ENCODE peak calls at places on chromosomes 16 and 17, in four cellular contexts. P is astrocyte of the spinal cord, O is T-helper 1 cell, B is NCI-H1694 treated with DMSO at 0.1 percent for 48 hours. I is an unnamed sample.

GRCh38 chr17:80092959-80093358 is 8.4 kb upstream of the GAA start:
- DNase-seq in P (no peak), B (no peak), O (no peak), I (peak; percentile 23)

GRCh38 chr16:87542531-87543102 is 49.8 kb upstream of the ZCCHC14 start:
- DNase-seq in O (no peak), P (no peak), B (no peak), I (no peak)

GRCh38 chr17:8079291-8080207 is 8.0 kb downstream of the ALOX12B start:
- DNase-seq in P (peak; percentile 34), O (peak; percentile 70), B (peak; percentile 83), I (no peak)

GRCh38 chr17:39782481-39782880 is 44.7 kb downstream of the GRB7 start:
- DNase-seq in B (no peak), O (no peak), P (no peak), I (peak; percentile 92)

GRCh38 chr16:54503011-54503410 is 216.4 kb upstream of the IRX3 start:
- DNase-seq in P (no peak), B (peak; percentile 38), O (no peak), I (no peak)

GRCh38 chr16:77336637-77337036 is 98.2 kb downstream of the ADAMTS18 start:
- DNase-seq in O (no peak), P (peak; percentile 18), B (no peak), I (no peak)

GRCh38 chr17:78023042-78023441 is 64.5 kb downstream of the TNRC6C start:
- DNase-seq in P (no peak), O (no peak), B (no peak), I (no peak)

GRCh38 chr17:74239169-74239568 is 25.8 kb downstream of the TTYH2 start:
- DNase-seq in B (no peak), O (no peak), P (no peak), I (no peak)

GRCh38 chr16:75203106-75203505 is 3.9 kb downstream of the CTRB2 start:
- DNase-seq in P (no peak), O (no peak), B (no peak), I (no peak)

GRCh38 chr16:74758801-74759200 is 15.8 kb downstream of the FA2H start:
- DNase-seq in P (no peak), B (no peak), O (no peak), I (no peak)

GRCh38 chr16:81645303-81645702 is 133.8 kb upstream of the PLCG2 start:
- DNase-seq in O (no peak), B (peak; percentile 81), P (peak; percentile 97), I (no peak)

GRCh38 chr17:56886288-56886721 is 27.5 kb downstream of the TRIM25 start:
- DNase-seq in O (no peak), B (no peak), P (no peak), I (no peak)

GRCh38 chr16:48538746-48539484 is 71.1 kb downstream of the N4BP1 start:
- DNase-seq in B (no peak), O (no peak), P (no peak), I (no peak)

GRCh38 chr16:20348365-20349185 is 3.9 kb downstream of the UMOD start:
- DNase-seq in O (no peak), B (no peak), P (no peak), I (no peak)

GRCh38 chr16:77332792-77333191 is 102.0 kb downstream of the ADAMTS18 start:
- DNase-seq in O (no peak), B (no peak), P (no peak), I (no peak)

GRCh38 chr16:85553436-85554113 is 59.5 kb upstream of the GSE1 start:
- DNase-seq in B (no peak), P (peak; percentile 43), O (no peak), I (peak; percentile 78)

GRCh38 chr16:12340151-12340733 is 363.7 kb downstream of the SNX29 start:
- DNase-seq in B (no peak), P (peak; percentile 75), O (peak; percentile 6), I (no peak)

GRCh38 chr17:79658811-79659207 is 48.0 kb upstream of the RBFOX3 start:
- DNase-seq in P (no peak), B (peak; percentile 61), O (no peak), I (no peak)

GRCh38 chr16:50229149-50229726 is 37.1 kb upstream of the ADCY7 start:
- DNase-seq in O (no peak), B (no peak), P (no peak), I (no peak)

GRCh38 chr17:46989637-46990431 is 10.8 kb upstream of the RPRML start:
- DNase-seq in O (no peak), P (no peak), B (no peak), I (no peak)

GRCh38 chr17:8857919-8858318 is 9.6 kb downstream of the PIK3R6 start:
- DNase-seq in B (no peak), P (peak; percentile 74), O (no peak), I (peak; percentile 32)

GRCh38 chr17:51947160-51947559 is 211.4 kb downstream of the CA10 start:
- DNase-seq in B (no peak), O (no peak), P (no peak), I (no peak)

GRCh38 chr16:29141586-29142324 is 156.9 kb downstream of the LAT start:
- DNase-seq in O (no peak), P (no peak), B (no peak), I (no peak)

GRCh38 chr16:88706965-88707871 is 915 bp downstream of the CTU2 start:
- DNase-seq in P (no peak), O (no peak), B (no peak), I (no peak)

GRCh38 chr17:81933178-81933699 is 3.9 kb downstream of the PYCR1 start:
- DNase-seq in O (no peak), B (no peak), P (no peak), I (no peak)

GRCh38 chr17:8555062-8555461 is 75.5 kb downstream of the MYH10 start:
- DNase-seq in B (no peak), P (no peak), O (no peak), I (no peak)

GRCh38 chr17:15027853-15028252 is 237.3 kb downstream of the PMP22 start:
- DNase-seq in O (no peak), B (no peak), P (no peak), I (no peak)

GRCh38 chr17:71118039-71118438 is 948.7 kb downstream of the KCNJ2 start:
- DNase-seq in B (no peak), O (no peak), P (peak; percentile 33), I (no peak)

GRCh38 chr17:4514206-4514605 is 15.5 kb downstream of the SPNS2 start:
- DNase-seq in O (no peak), P (no peak), B (no peak), I (no peak)

GRCh38 chr16:30903002-30903401 is 6.6 kb downstream of the CTF1 start:
- DNase-seq in P (no peak), B (no peak), O (no peak), I (peak; percentile 46)

GRCh38 chr16:13911871-13912270 is 8.1 kb upstream of the ERCC4 start:
- DNase-seq in P (no peak), B (no peak), O (no peak), I (no peak)

GRCh38 chr16:89506791-89507191 is 1.4 kb upstream of the SPG7 start:
- DNase-seq in P (no peak), O (no peak), B (no peak), I (no peak)